ENCODE peak calls at places on chromosomes 16 and 17, in seven cellular contexts. One of them, this sample, is unnamed.
A peak's percentile ranks its signal among the peaks of the same experiment; 100 is the strongest.

GRCh38 chr17:31593806-31594205 is 202.3 kb downstream of the RAB11FIP4 start:
- DNase-seq in esophagus squamous epithelium: no peak
- DNase-seq in heart right ventricle: no peak
- DNase-seq in fibroblast of lung: peak; percentile 50
- DNase-seq in GM23248: peak; percentile 95
- DNase-seq in heart left ventricle: peak; percentile 56
- DNase-seq in GM23338: no peak
- DNase-seq in this sample: no peak

GRCh38 chr17:2122641-2123302 is 67.9 kb downstream of the HIC1 start:
- DNase-seq in heart right ventricle: peak; percentile 63
- DNase-seq in heart left ventricle: peak; percentile 40
- DNase-seq in esophagus squamous epithelium: no peak
- DNase-seq in fibroblast of lung: peak; percentile 91
- DNase-seq in GM23338: peak; percentile 25
- DNase-seq in GM23248: peak; percentile 14
- DNase-seq in this sample: no peak

GRCh38 chr16:19527161-19527560 is 3.4 kb downstream of the CCP110 start:
- DNase-seq in esophagus squamous epithelium: no peak
- DNase-seq in heart right ventricle: no peak
- DNase-seq in fibroblast of lung: no peak
- DNase-seq in heart left ventricle: no peak
- DNase-seq in GM23248: no peak
- DNase-seq in GM23338: no peak
- DNase-seq in this sample: no peak

GRCh38 chr16:67436640-67437193 is 5.8 kb downstream of the HSD11B2 start:
- DNase-seq in GM23338: no peak
- DNase-seq in GM23248: no peak
- DNase-seq in heart right ventricle: no peak
- DNase-seq in fibroblast of lung: no peak
- DNase-seq in heart left ventricle: no peak
- DNase-seq in esophagus squamous epithelium: no peak
- DNase-seq in this sample: no peak

GRCh38 chr17:1108810-1109605 is 70.8 kb downstream of the ABR start:
- DNase-seq in heart right ventricle: peak; percentile 80
- DNase-seq in GM23248: peak; percentile 83
- DNase-seq in heart left ventricle: peak; percentile 75
- DNase-seq in GM23338: peak; percentile 65
- DNase-seq in esophagus squamous epithelium: no peak
- DNase-seq in fibroblast of lung: peak; percentile 61
- DNase-seq in this sample: no peak

GRCh38 chr16:58367252-58367651 is 25.0 kb upstream of the GINS3 start:
- DNase-seq in heart right ventricle: no peak
- DNase-seq in GM23248: no peak
- DNase-seq in heart left ventricle: no peak
- DNase-seq in esophagus squamous epithelium: no peak
- DNase-seq in GM23338: no peak
- DNase-seq in fibroblast of lung: no peak
- DNase-seq in this sample: no peak

GRCh38 chr16:16159662-16160061 is 63.6 kb downstream of the ABCC6 start:
- DNase-seq in GM23338: no peak
- DNase-seq in esophagus squamous epithelium: no peak
- DNase-seq in fibroblast of lung: no peak
- DNase-seq in heart right ventricle: no peak
- DNase-seq in GM23248: no peak
- DNase-seq in heart left ventricle: no peak
- DNase-seq in this sample: no peak

GRCh38 chr17:37056622-37057021 is 107.9 kb downstream of the AATF start:
- DNase-seq in esophagus squamous epithelium: no peak
- DNase-seq in GM23248: no peak
- DNase-seq in GM23338: no peak
- DNase-seq in fibroblast of lung: no peak
- DNase-seq in heart left ventricle: no peak
- DNase-seq in heart right ventricle: no peak
- DNase-seq in this sample: no peak

GRCh38 chr16:14564881-14565687 is 65.0 kb downstream of the PARN start:
- DNase-seq in GM23338: no peak
- DNase-seq in heart right ventricle: no peak
- DNase-seq in esophagus squamous epithelium: no peak
- DNase-seq in GM23248: peak; percentile 12
- DNase-seq in fibroblast of lung: peak; percentile 46
- DNase-seq in heart left ventricle: no peak
- DNase-seq in this sample: no peak

GRCh38 chr17:34378664-34379101 is 15.7 kb upstream of the CCL1 start:
- DNase-seq in heart left ventricle: no peak
- DNase-seq in heart right ventricle: no peak
- DNase-seq in fibroblast of lung: peak; percentile 2
- DNase-seq in esophagus squamous epithelium: no peak
- DNase-seq in GM23338: no peak
- DNase-seq in GM23248: peak; percentile 9
- DNase-seq in this sample: no peak

GRCh38 chr16:64416232-64417010 is 705.4 kb downstream of the CDH11 start:
- DNase-seq in GM23248: peak; percentile 73
- DNase-seq in heart right ventricle: no peak
- DNase-seq in fibroblast of lung: peak; percentile 52
- DNase-seq in GM23338: no peak
- DNase-seq in heart left ventricle: no peak
- DNase-seq in esophagus squamous epithelium: no peak
- DNase-seq in this sample: no peak

GRCh38 chr16:89393731-89394406 is 96.5 kb downstream of the ANKRD11 start:
- DNase-seq in GM23338: no peak
- DNase-seq in GM23248: peak; percentile 51
- DNase-seq in heart left ventricle: peak; percentile 35
- DNase-seq in fibroblast of lung: no peak
- DNase-seq in esophagus squamous epithelium: no peak
- DNase-seq in heart right ventricle: peak; percentile 66
- DNase-seq in this sample: no peak

GRCh38 chr17:39548494-39548893 is 59.2 kb downstream of the NEUROD2 start:
- DNase-seq in GM23248: peak; percentile 14
- DNase-seq in heart left ventricle: peak; percentile 33
- DNase-seq in heart right ventricle: no peak
- DNase-seq in GM23338: no peak
- DNase-seq in esophagus squamous epithelium: no peak
- DNase-seq in fibroblast of lung: peak; percentile 38
- DNase-seq in this sample: peak; percentile 15

GRCh38 chr16:66342294-66342900 is 24.1 kb upstream of the CDH5 start:
- DNase-seq in GM23248: peak; percentile 44
- DNase-seq in esophagus squamous epithelium: no peak
- DNase-seq in fibroblast of lung: no peak
- DNase-seq in heart right ventricle: no peak
- DNase-seq in heart left ventricle: no peak
- DNase-seq in GM23338: peak; percentile 79
- DNase-seq in this sample: no peak

GRCh38 chr17:62692721-62693431 is 65.4 kb downstream of the MRC2 start:
- DNase-seq in GM23338: peak; percentile 89
- DNase-seq in fibroblast of lung: peak; percentile 37
- DNase-seq in esophagus squamous epithelium: no peak
- DNase-seq in heart left ventricle: no peak
- DNase-seq in heart right ventricle: no peak
- DNase-seq in GM23248: peak; percentile 61
- DNase-seq in this sample: peak; percentile 54

GRCh38 chr16:4206680-4207079 is 35.2 kb downstream of the SRL start:
- DNase-seq in esophagus squamous epithelium: no peak
- DNase-seq in heart left ventricle: no peak
- DNase-seq in heart right ventricle: no peak
- DNase-seq in GM23338: no peak
- DNase-seq in fibroblast of lung: no peak
- DNase-seq in GM23248: no peak
- DNase-seq in this sample: no peak

GRCh38 chr17:57478851-57479250 is 222.5 kb downstream of the MSI2 start:
- DNase-seq in heart right ventricle: no peak
- DNase-seq in heart left ventricle: no peak
- DNase-seq in esophagus squamous epithelium: no peak
- DNase-seq in GM23338: no peak
- DNase-seq in GM23248: no peak
- DNase-seq in fibroblast of lung: no peak
- DNase-seq in this sample: no peak

GRCh38 chr17:41538565-41538991 is 10.5 kb upstream of the KRT19 start:
- DNase-seq in esophagus squamous epithelium: no peak
- DNase-seq in GM23248: peak; percentile 37
- DNase-seq in fibroblast of lung: no peak
- DNase-seq in GM23338: peak; percentile 35
- DNase-seq in heart left ventricle: no peak
- DNase-seq in heart right ventricle: no peak
- DNase-seq in this sample: no peak

GRCh38 chr17:71959129-71959528 is 161.7 kb upstream of the SOX9 start:
- DNase-seq in heart right ventricle: no peak
- DNase-seq in heart left ventricle: no peak
- DNase-seq in GM23248: peak; percentile 53
- DNase-seq in GM23338: peak; percentile 17
- DNase-seq in fibroblast of lung: peak; percentile 35
- DNase-seq in esophagus squamous epithelium: no peak
- DNase-seq in this sample: no peak

GRCh38 chr17:7732981-7733557 is 15.5 kb downstream of the DNAH2 start:
- DNase-seq in esophagus squamous epithelium: no peak
- DNase-seq in GM23248: no peak
- DNase-seq in heart right ventricle: no peak
- DNase-seq in heart left ventricle: no peak
- DNase-seq in fibroblast of lung: no peak
- DNase-seq in GM23338: no peak
- DNase-seq in this sample: no peak

GRCh38 chr16:28308794-28309535 is 16.6 kb downstream of the SBK1 start:
- DNase-seq in esophagus squamous epithelium: no peak
- DNase-seq in fibroblast of lung: no peak
- DNase-seq in heart right ventricle: no peak
- DNase-seq in heart left ventricle: peak; percentile 31
- DNase-seq in GM23248: no peak
- DNase-seq in GM23338: no peak
- DNase-seq in this sample: no peak

GRCh38 chr16:74153773-74154172 is 142.8 kb upstream of the PSMD7 start:
- DNase-seq in esophagus squamous epithelium: no peak
- DNase-seq in fibroblast of lung: no peak
- DNase-seq in GM23338: no peak
- DNase-seq in heart left ventricle: no peak
- DNase-seq in heart right ventricle: no peak
- DNase-seq in GM23248: no peak
- DNase-seq in this sample: no peak

GRCh38 chr17:79622201-79622601 is 11.3 kb upstream of the RBFOX3 start:
- DNase-seq in fibroblast of lung: no peak
- DNase-seq in esophagus squamous epithelium: no peak
- DNase-seq in heart left ventricle: peak; percentile 2
- DNase-seq in GM23338: no peak
- DNase-seq in heart right ventricle: no peak
- DNase-seq in GM23248: no peak
- DNase-seq in this sample: no peak

GRCh38 chr17:39547713-39548478 is 59.8 kb downstream of the NEUROD2 start:
- DNase-seq in GM23338: peak; percentile 76
- DNase-seq in GM23248: peak; percentile 47
- DNase-seq in esophagus squamous epithelium: no peak
- DNase-seq in heart right ventricle: peak; percentile 69
- DNase-seq in fibroblast of lung: peak; percentile 45
- DNase-seq in heart left ventricle: peak; percentile 34
- DNase-seq in this sample: peak; percentile 57

GRCh38 chr16:81641403-81642106 is 137.5 kb upstream of the PLCG2 start:
- DNase-seq in heart right ventricle: no peak
- DNase-seq in fibroblast of lung: no peak
- DNase-seq in heart left ventricle: no peak
- DNase-seq in GM23248: no peak
- DNase-seq in GM23338: peak; percentile 45
- DNase-seq in esophagus squamous epithelium: no peak
- DNase-seq in this sample: no peak

GRCh38 chr16:81642943-81643342 is 136.1 kb upstream of the PLCG2 start:
- DNase-seq in heart left ventricle: no peak
- DNase-seq in GM23338: no peak
- DNase-seq in fibroblast of lung: no peak
- DNase-seq in GM23248: no peak
- DNase-seq in esophagus squamous epithelium: no peak
- DNase-seq in heart right ventricle: no peak
- DNase-seq in this sample: no peak

GRCh38 chr16:81639931-81640680 is 139.0 kb upstream of the PLCG2 start:
- DNase-seq in heart right ventricle: no peak
- DNase-seq in heart left ventricle: no peak
- DNase-seq in fibroblast of lung: no peak
- DNase-seq in GM23338: no peak
- DNase-seq in GM23248: no peak
- DNase-seq in esophagus squamous epithelium: no peak
- DNase-seq in this sample: no peak

GRCh38 chr16:81640681-81641070 is 138.4 kb upstream of the PLCG2 start:
- DNase-seq in GM23338: no peak
- DNase-seq in heart right ventricle: no peak
- DNase-seq in esophagus squamous epithelium: no peak
- DNase-seq in heart left ventricle: no peak
- DNase-seq in GM23248: no peak
- DNase-seq in fibroblast of lung: no peak
- DNase-seq in this sample: no peak

DNA sequence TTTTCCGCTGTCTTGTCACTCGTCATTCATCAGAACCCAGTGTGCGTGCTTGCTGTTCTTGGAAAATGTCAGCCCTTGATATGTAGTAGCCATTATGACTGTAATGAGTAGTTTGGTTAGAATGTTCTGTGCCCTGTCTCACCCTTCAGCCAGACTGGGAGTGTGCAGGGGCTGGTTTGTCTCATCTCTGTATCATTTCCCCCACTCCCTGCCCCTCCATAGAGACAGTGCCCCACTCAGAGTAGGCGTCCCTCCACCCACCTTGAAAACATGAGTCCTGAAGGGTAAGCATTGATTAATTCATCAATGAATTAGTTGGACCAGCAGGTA is 137.0 kb upstream of the PLCG2 start:
- DNase-seq in fibroblast of lung: no peak
- DNase-seq in heart right ventricle: no peak
- DNase-seq in esophagus squamous epithelium: no peak
- DNase-seq in GM23248: no peak
- DNase-seq in heart left ventricle: no peak
- DNase-seq in GM23338: no peak
- DNase-seq in this sample: no peak
- H3K36me3 ChIP-seq in fibroblast of lung: no peaks in the 10 kb centered on the region
- H3K36me3 ChIP-seq in heart right ventricle: peaks cover 9% of the 10 kb centered on the region
- H3K36me3 ChIP-seq in esophagus squamous epithelium: peaks cover 23% of the 10 kb centered on the region
- H3K36me3 ChIP-seq in GM23248: no peaks in the 10 kb centered on the region
- H3K36me3 ChIP-seq in heart left ventricle: no peaks in the 10 kb centered on the region
- H3K36me3 ChIP-seq in GM23338: no peaks in the 10 kb centered on the region
- H3K36me3 ChIP-seq in this sample: no peaks in the 10 kb centered on the region

GRCh38 chr17:66547170-66547865 is 244.9 kb downstream of the PRKCA start:
- DNase-seq in fibroblast of lung: no peak
- DNase-seq in heart right ventricle: no peak
- DNase-seq in heart left ventricle: no peak
- DNase-seq in GM23248: peak; percentile 42
- DNase-seq in esophagus squamous epithelium: no peak
- DNase-seq in GM23338: no peak
- DNase-seq in this sample: no peak
- H3K4me1 ChIP-seq in fibroblast of lung: peaks cover 40% of the 10 kb centered on the region
- H3K4me1 ChIP-seq in heart right ventricle: peaks cover 9% of the 10 kb centered on the region
- H3K4me1 ChIP-seq in heart left ventricle: peaks cover 21% of the 10 kb centered on the region
- H3K4me1 ChIP-seq in GM23248: peaks cover 71% of the 10 kb centered on the region
- H3K4me1 ChIP-seq in esophagus squamous epithelium: no peaks in the 10 kb centered on the region
- H3K4me1 ChIP-seq in GM23338: peaks cover 26% of the 10 kb centered on the region
- H3K4me1 ChIP-seq in this sample: peaks cover 60% of the 10 kb centered on the region

GRCh38 chr16:678858-679807 is 1.1 kb upstream of the STUB1 start:
- DNase-seq in heart right ventricle: peak; percentile 82
- DNase-seq in esophagus squamous epithelium: no peak
- DNase-seq in fibroblast of lung: peak; percentile 56
- DNase-seq in heart left ventricle: peak; percentile 78
- DNase-seq in GM23248: peak; percentile 64
- DNase-seq in GM23338: peak; percentile 82
- DNase-seq in this sample: peak; percentile 78
- H3K36me3 ChIP-seq in heart right ventricle: peaks cover 18% of the 10 kb centered on the region
- H3K36me3 ChIP-seq in esophagus squamous epithelium: peaks cover 26% of the 10 kb centered on the region
- H3K36me3 ChIP-seq in fibroblast of lung: peaks cover 20% of the 10 kb centered on the region
- H3K36me3 ChIP-seq in heart left ventricle: peaks cover 10% of the 10 kb centered on the region
- H3K36me3 ChIP-seq in GM23248: peaks cover 11% of the 10 kb centered on the region
- H3K36me3 ChIP-seq in GM23338: no peaks in the 10 kb centered on the region
- H3K36me3 ChIP-seq in this sample: peaks cover 4% of the 10 kb centered on the region

GRCh38 chr17:49003557-49004511 is 6.6 kb downstream of the IGF2BP1 start:
- DNase-seq in GM23338: peak; percentile 75
- DNase-seq in GM23248: peak; percentile 39
- DNase-seq in fibroblast of lung: peak; percentile 52
- DNase-seq in esophagus squamous epithelium: no peak
- DNase-seq in heart right ventricle: no peak
- DNase-seq in heart left ventricle: no peak
- DNase-seq in this sample: no peak
- H3K4me1 ChIP-seq in GM23338: peaks cover 71% of the 10 kb centered on the region
- H3K4me1 ChIP-seq in GM23248: peaks cover 12% of the 10 kb centered on the region
- H3K4me1 ChIP-seq in fibroblast of lung: no peaks in the 10 kb centered on the region
- H3K4me1 ChIP-seq in esophagus squamous epithelium: no peaks in the 10 kb centered on the region
- H3K4me1 ChIP-seq in heart right ventricle: no peaks in the 10 kb centered on the region
- H3K4me1 ChIP-seq in heart left ventricle: no peaks in the 10 kb centered on the region
- H3K4me1 ChIP-seq in this sample: peaks cover 79% of the 10 kb centered on the region